ENCODE peak calls at places on chromosomes 16 and 17, in eight cellular contexts. J is Caki2; T is LHCN-M2; Y is AG08396; B is CD8-positive, alpha-beta memory T cell; R is pancreas; V is germinal center; P is NCI-H1092. K is an unnamed sample.

GRCh38 chr17:75346906-75347305 is 57.7 kb upstream of the SLC25A19 start:
- DNase-seq in J (no peak), T (peak; percentile 78), Y (no peak), B (no peak), R (no peak), V (no peak), P (no peak), K (no peak)

GRCh38 chr16:1309888-1310831 is 724 bp downstream of the UBE2I start:
- DNase-seq in J (no peak), T (peak; percentile 30), Y (peak; percentile 65), B (peak; percentile 77), R (no peak), V (peak; percentile 51), P (no peak), K (peak; percentile 57)

GRCh38 chr16:54931041-54931756 is 534 bp downstream of the IRX5 start:
- DNase-seq in J (no peak), T (peak; percentile 55), Y (no peak), B (no peak), R (no peak), V (no peak), P (peak; percentile 47), K (no peak)

GRCh38 chr16:81405702-81406113 is 38.9 kb upstream of the CMIP start:
- DNase-seq in J (peak; percentile 97), T (peak; percentile 72), Y (peak; percentile 86), B (no peak), R (peak; percentile 17), V (no peak), P (no peak), K (no peak)

GRCh38 chr17:57902800-57903759 is 52.1 kb downstream of the CUEDC1 start:
- DNase-seq in J (peak; percentile 98), T (peak; percentile 88), Y (peak; percentile 84), B (no peak), R (peak; percentile 96), V (no peak), P (peak; percentile 47), K (no peak)

GRCh38 chr17:64679710-64680216 is 17.7 kb upstream of the SMURF2 start:
- DNase-seq in J (peak; percentile 98), T (peak; percentile 99), Y (peak; percentile 70), B (no peak), R (no peak), V (no peak), P (no peak), K (no peak)

GRCh38 chr16:89633064-89633631 is 19.7 kb downstream of the DPEP1 start:
- DNase-seq in J (peak; percentile 89), T (peak; percentile 92), Y (peak; percentile 60), B (no peak), R (no peak), V (no peak), P (no peak), K (no peak)

GRCh38 chr16:26526633-26527032 is 540.1 kb upstream of the C16orf82 start:
- DNase-seq in J (no peak), T (no peak), Y (no peak), B (no peak), R (no peak), V (no peak), P (no peak), K (no peak)

GRCh38 chr16:24906199-24906808 is 60.5 kb downstream of the SLC5A11 start:
- DNase-seq in J (peak; percentile 23), T (no peak), Y (peak; percentile 25), B (no peak), R (no peak), V (no peak), P (no peak), K (no peak)